ENCODE peak calls at places on chromosome 12, in ten cellular contexts. One of them, this sample, is unnamed.

GRCh38 chr12:11822071-11822818 is 172.8 kb downstream of the ETV6 start:
- DNase-seq in CD8-positive, alpha-beta memory T cell: peak
- DNase-seq in effector memory CD4-positive, alpha-beta T cell: peak
- DNase-seq in aorta: no peak
- DNase-seq in MM.1S: peak
- DNase-seq in GM23248: peak
- DNase-seq in colonic mucosa: no peak
- DNase-seq in upper lobe of right lung: no peak
- DNase-seq in HL-60: no peak
- DNase-seq in HCT116: no peak
- DNase-seq in this sample: no peak

GRCh38 chr12:101044512-101045074 is 165.4 kb downstream of the SLC5A8 start:
- DNase-seq in CD8-positive, alpha-beta memory T cell: no peak
- DNase-seq in effector memory CD4-positive, alpha-beta T cell: no peak
- DNase-seq in aorta: no peak
- DNase-seq in MM.1S: no peak
- DNase-seq in GM23248: peak
- DNase-seq in colonic mucosa: no peak
- DNase-seq in upper lobe of right lung: no peak
- DNase-seq in HL-60: no peak
- DNase-seq in HCT116: no peak
- DNase-seq in this sample: no peak

GRCh38 chr12:121144416-121144914 is 11.8 kb downstream of the P2RX7 start:
- DNase-seq in CD8-positive, alpha-beta memory T cell: no peak
- DNase-seq in effector memory CD4-positive, alpha-beta T cell: no peak
- DNase-seq in aorta: no peak
- DNase-seq in MM.1S: no peak
- DNase-seq in GM23248: peak
- DNase-seq in colonic mucosa: no peak
- DNase-seq in upper lobe of right lung: peak
- DNase-seq in HL-60: peak
- DNase-seq in HCT116: no peak
- DNase-seq in this sample: no peak

GRCh38 chr12:45231515-45232145 is 15.7 kb downstream of the ANO6 start:
- DNase-seq in CD8-positive, alpha-beta memory T cell: no peak
- DNase-seq in effector memory CD4-positive, alpha-beta T cell: no peak
- DNase-seq in aorta: no peak
- DNase-seq in MM.1S: no peak
- DNase-seq in GM23248: peak
- DNase-seq in colonic mucosa: no peak
- DNase-seq in upper lobe of right lung: no peak
- DNase-seq in HL-60: no peak
- DNase-seq in HCT116: no peak
- DNase-seq in this sample: no peak

GRCh38 chr12:20320552-20320951 is 47.8 kb upstream of the PDE3A start:
- DNase-seq in CD8-positive, alpha-beta memory T cell: no peak
- DNase-seq in effector memory CD4-positive, alpha-beta T cell: no peak
- DNase-seq in aorta: no peak
- DNase-seq in MM.1S: no peak
- DNase-seq in GM23248: no peak
- DNase-seq in colonic mucosa: no peak
- DNase-seq in upper lobe of right lung: no peak
- DNase-seq in HL-60: no peak
- DNase-seq in HCT116: no peak
- DNase-seq in this sample: no peak

GRCh38 chr12:93090768-93091172 is 161.7 kb upstream of the EEA1 start:
- DNase-seq in CD8-positive, alpha-beta memory T cell: no peak
- DNase-seq in effector memory CD4-positive, alpha-beta T cell: no peak
- DNase-seq in aorta: no peak
- DNase-seq in MM.1S: no peak
- DNase-seq in GM23248: peak
- DNase-seq in colonic mucosa: no peak
- DNase-seq in upper lobe of right lung: no peak
- DNase-seq in HL-60: no peak
- DNase-seq in HCT116: peak
- DNase-seq in this sample: no peak

GRCh38 chr12:6958609-6959375 is 7.6 kb downstream of the PTPN6 start:
- DNase-seq in CD8-positive, alpha-beta memory T cell: peak
- DNase-seq in effector memory CD4-positive, alpha-beta T cell: peak
- DNase-seq in aorta: no peak
- DNase-seq in MM.1S: peak
- DNase-seq in GM23248: no peak
- DNase-seq in colonic mucosa: no peak
- DNase-seq in upper lobe of right lung: peak
- DNase-seq in HL-60: peak
- DNase-seq in HCT116: no peak
- DNase-seq in this sample: peak

GRCh38 chr12:70540996-70541395 is 96.2 kb downstream of the PTPRB start:
- DNase-seq in CD8-positive, alpha-beta memory T cell: no peak
- DNase-seq in effector memory CD4-positive, alpha-beta T cell: no peak
- DNase-seq in aorta: no peak
- DNase-seq in MM.1S: no peak
- DNase-seq in GM23248: no peak
- DNase-seq in colonic mucosa: peak
- DNase-seq in upper lobe of right lung: no peak
- DNase-seq in HL-60: no peak
- DNase-seq in HCT116: no peak
- DNase-seq in this sample: no peak

GRCh38 chr12:77256924-77257323 is 191.6 kb upstream of the E2F7 start:
- DNase-seq in CD8-positive, alpha-beta memory T cell: no peak
- DNase-seq in effector memory CD4-positive, alpha-beta T cell: no peak
- DNase-seq in aorta: no peak
- DNase-seq in MM.1S: no peak
- DNase-seq in GM23248: peak
- DNase-seq in colonic mucosa: no peak
- DNase-seq in upper lobe of right lung: no peak
- DNase-seq in HL-60: no peak
- DNase-seq in HCT116: no peak
- DNase-seq in this sample: no peak

GRCh38 chr12:116718578-116719454 is 19.1 kb downstream of the SPRING1 start:
- DNase-seq in CD8-positive, alpha-beta memory T cell: no peak
- DNase-seq in effector memory CD4-positive, alpha-beta T cell: no peak
- DNase-seq in aorta: no peak
- DNase-seq in MM.1S: no peak
- DNase-seq in GM23248: peak
- DNase-seq in colonic mucosa: no peak
- DNase-seq in upper lobe of right lung: no peak
- DNase-seq in HL-60: no peak
- DNase-seq in HCT116: no peak
- DNase-seq in this sample: no peak

GRCh38 chr12:34402228-34402898 is 380.1 kb downstream of the ALG10 start:
- DNase-seq in CD8-positive, alpha-beta memory T cell: peak
- DNase-seq in effector memory CD4-positive, alpha-beta T cell: no peak
- DNase-seq in aorta: peak
- DNase-seq in MM.1S: no peak
- DNase-seq in GM23248: no peak
- DNase-seq in colonic mucosa: peak
- DNase-seq in upper lobe of right lung: peak
- DNase-seq in HL-60: no peak
- DNase-seq in HCT116: no peak
- DNase-seq in this sample: no peak

GRCh38 chr12:15662303-15662980 is 126.7 kb downstream of the EPS8 start:
- DNase-seq in CD8-positive, alpha-beta memory T cell: no peak
- DNase-seq in effector memory CD4-positive, alpha-beta T cell: no peak
- DNase-seq in aorta: no peak
- DNase-seq in MM.1S: no peak
- DNase-seq in GM23248: peak
- DNase-seq in colonic mucosa: no peak
- DNase-seq in upper lobe of right lung: no peak
- DNase-seq in HL-60: no peak
- DNase-seq in HCT116: peak
- DNase-seq in this sample: no peak

GRCh38 chr12:110312581-110313360 is 31.7 kb downstream of the ATP2A2 start:
- DNase-seq in CD8-positive, alpha-beta memory T cell: no peak
- DNase-seq in effector memory CD4-positive, alpha-beta T cell: no peak
- DNase-seq in aorta: no peak
- DNase-seq in MM.1S: no peak
- DNase-seq in GM23248: peak
- DNase-seq in colonic mucosa: no peak
- DNase-seq in upper lobe of right lung: no peak
- DNase-seq in HL-60: peak
- DNase-seq in HCT116: no peak
- DNase-seq in this sample: no peak

GRCh38 chr12:76470028-76470939 is 89.3 kb downstream of the OSBPL8 start:
- DNase-seq in CD8-positive, alpha-beta memory T cell: no peak
- DNase-seq in effector memory CD4-positive, alpha-beta T cell: no peak
- DNase-seq in aorta: no peak
- DNase-seq in MM.1S: peak
- DNase-seq in GM23248: peak
- DNase-seq in colonic mucosa: no peak
- DNase-seq in upper lobe of right lung: no peak
- DNase-seq in HL-60: peak
- DNase-seq in HCT116: no peak
- DNase-seq in this sample: no peak

GRCh38 chr12:54215990-54216579 is 27.3 kb upstream of the SMUG1 start:
- DNase-seq in CD8-positive, alpha-beta memory T cell: peak
- DNase-seq in effector memory CD4-positive, alpha-beta T cell: peak
- DNase-seq in aorta: peak
- DNase-seq in MM.1S: no peak
- DNase-seq in GM23248: no peak
- DNase-seq in colonic mucosa: no peak
- DNase-seq in upper lobe of right lung: peak
- DNase-seq in HL-60: no peak
- DNase-seq in HCT116: no peak
- DNase-seq in this sample: peak

DNA sequence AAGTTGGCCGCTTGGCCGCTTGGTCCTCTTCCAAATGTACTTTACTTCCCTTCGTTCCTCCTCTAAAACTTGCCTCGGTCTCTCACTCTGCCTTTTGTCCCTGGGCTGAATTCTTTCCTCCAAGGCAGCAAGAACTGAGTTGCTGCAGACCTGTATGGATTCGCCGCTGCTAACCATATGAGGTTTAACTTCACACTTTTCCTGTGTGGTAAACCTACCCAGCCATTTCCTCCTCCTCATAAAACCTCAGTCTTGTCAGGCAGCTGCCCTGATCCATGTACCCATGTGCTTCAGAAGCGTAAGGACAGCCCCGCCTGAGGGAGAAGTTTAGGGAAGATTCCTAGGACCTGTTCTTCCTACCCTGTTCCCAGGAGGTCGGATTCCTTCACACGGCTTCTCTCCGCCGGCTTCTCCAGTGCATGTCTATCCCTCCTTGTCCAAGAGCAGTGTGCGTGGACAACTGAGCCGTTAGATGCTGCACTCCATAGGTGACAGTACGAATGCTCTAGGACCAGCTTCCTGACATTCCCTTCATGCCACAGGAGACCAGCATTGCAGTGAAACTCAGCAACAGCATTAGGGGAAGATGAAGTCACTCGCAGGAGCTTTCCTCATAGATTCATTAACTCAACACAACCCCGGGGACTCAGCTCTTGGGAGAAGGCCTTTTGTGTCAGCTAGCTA is 188.1 kb downstream of the MON2 start:
- DNase-seq in CD8-positive, alpha-beta memory T cell: no peak
- DNase-seq in effector memory CD4-positive, alpha-beta T cell: no peak
- DNase-seq in aorta: no peak
- DNase-seq in MM.1S: no peak
- DNase-seq in GM23248: no peak
- DNase-seq in colonic mucosa: no peak
- DNase-seq in upper lobe of right lung: no peak
- DNase-seq in HL-60: no peak
- DNase-seq in HCT116: no peak
- DNase-seq in this sample: peak
- H3K4me3 ChIP-seq in CD8-positive, alpha-beta memory T cell: no peak
- H3K4me3 ChIP-seq in effector memory CD4-positive, alpha-beta T cell: no peak
- H3K4me3 ChIP-seq in aorta: no peak
- H3K4me3 ChIP-seq in MM.1S: no peak
- H3K4me3 ChIP-seq in GM23248: no peak
- H3K4me3 ChIP-seq in colonic mucosa: no peak
- H3K4me3 ChIP-seq in upper lobe of right lung: no peak
- H3K4me3 ChIP-seq in HL-60: no peak
- H3K4me3 ChIP-seq in HCT116: no peak
- H3K4me3 ChIP-seq in this sample: no peak

GRCh38 chr12:53201639-53202038 is 5.4 kb downstream of the ITGB7 start:
- DNase-seq in CD8-positive, alpha-beta memory T cell: no peak
- DNase-seq in effector memory CD4-positive, alpha-beta T cell: no peak
- DNase-seq in aorta: no peak
- DNase-seq in MM.1S: peak
- DNase-seq in GM23248: no peak
- DNase-seq in colonic mucosa: no peak
- DNase-seq in upper lobe of right lung: peak
- DNase-seq in HL-60: no peak
- DNase-seq in HCT116: no peak
- DNase-seq in this sample: no peak
- H3K4me3 ChIP-seq in CD8-positive, alpha-beta memory T cell: no peak
- H3K4me3 ChIP-seq in effector memory CD4-positive, alpha-beta T cell: no peak
- H3K4me3 ChIP-seq in aorta: no peak
- H3K4me3 ChIP-seq in MM.1S: peak
- H3K4me3 ChIP-seq in GM23248: no peak
- H3K4me3 ChIP-seq in colonic mucosa: no peak
- H3K4me3 ChIP-seq in upper lobe of right lung: no peak
- H3K4me3 ChIP-seq in HL-60: no peak
- H3K4me3 ChIP-seq in HCT116: no peak
- H3K4me3 ChIP-seq in this sample: no peak

DNA sequence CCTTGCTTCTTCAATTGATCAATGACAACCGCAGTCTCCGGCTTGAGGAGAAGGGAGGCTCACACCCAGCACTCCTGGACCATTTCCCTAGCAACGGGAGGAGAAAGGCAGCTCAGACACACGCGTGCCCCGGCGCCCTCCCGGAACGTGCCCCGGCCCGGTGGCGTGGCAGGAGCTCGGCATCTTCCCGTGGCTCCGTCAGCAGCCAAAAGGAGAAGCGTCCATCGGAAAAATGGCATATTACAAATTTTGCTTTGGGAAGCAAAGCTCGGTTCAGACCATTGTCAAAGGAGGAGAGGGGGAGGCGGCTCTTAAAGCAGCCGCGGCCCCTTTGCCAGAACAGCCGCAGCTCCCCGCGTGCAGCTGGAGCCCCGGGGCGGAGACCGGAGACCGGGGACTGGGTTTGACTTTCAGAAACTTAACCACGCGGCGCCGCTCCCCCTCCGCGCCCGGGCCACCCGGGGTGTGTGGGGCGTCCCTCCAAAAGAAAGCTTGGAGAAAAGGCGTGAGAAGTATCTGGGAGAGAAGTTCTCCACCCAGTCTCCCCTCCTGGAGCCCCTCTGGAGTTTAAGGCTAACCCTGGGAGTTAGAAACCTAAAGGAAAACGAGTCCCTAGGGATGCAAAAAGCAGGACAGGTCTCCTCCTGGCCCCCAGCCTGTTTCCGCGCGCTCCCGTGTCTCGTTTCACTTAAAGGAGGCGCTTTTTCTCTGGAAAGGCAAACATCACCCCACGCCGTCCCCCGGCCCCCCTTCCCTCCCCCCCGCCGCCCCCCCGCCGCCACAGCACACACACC is 532 bp downstream of the PPFIA2 start:
- DNase-seq in CD8-positive, alpha-beta memory T cell: no peak
- DNase-seq in effector memory CD4-positive, alpha-beta T cell: no peak
- DNase-seq in aorta: peak
- DNase-seq in MM.1S: peak
- DNase-seq in GM23248: peak
- DNase-seq in colonic mucosa: no peak
- DNase-seq in upper lobe of right lung: peak
- DNase-seq in HL-60: no peak
- DNase-seq in HCT116: no peak
- DNase-seq in this sample: no peak
- H3K4me3 ChIP-seq in CD8-positive, alpha-beta memory T cell: no peak
- H3K4me3 ChIP-seq in effector memory CD4-positive, alpha-beta T cell: peak
- H3K4me3 ChIP-seq in aorta: peak
- H3K4me3 ChIP-seq in MM.1S: peak
- H3K4me3 ChIP-seq in GM23248: peak
- H3K4me3 ChIP-seq in colonic mucosa: peak
- H3K4me3 ChIP-seq in upper lobe of right lung: peak
- H3K4me3 ChIP-seq in HL-60: peak
- H3K4me3 ChIP-seq in HCT116: peak
- H3K4me3 ChIP-seq in this sample: no peak

GRCh38 chr12:10557329-10557728 is 51.6 kb downstream of the EIF2S3B start:
- DNase-seq in CD8-positive, alpha-beta memory T cell: no peak
- DNase-seq in effector memory CD4-positive, alpha-beta T cell: no peak
- DNase-seq in aorta: no peak
- DNase-seq in MM.1S: no peak
- DNase-seq in GM23248: no peak
- DNase-seq in colonic mucosa: no peak
- DNase-seq in upper lobe of right lung: no peak
- DNase-seq in HL-60: no peak
- DNase-seq in HCT116: no peak
- DNase-seq in this sample: no peak
- H3K4me3 ChIP-seq in CD8-positive, alpha-beta memory T cell: peak
- H3K4me3 ChIP-seq in effector memory CD4-positive, alpha-beta T cell: no peak
- H3K4me3 ChIP-seq in aorta: no peak
- H3K4me3 ChIP-seq in MM.1S: no peak
- H3K4me3 ChIP-seq in GM23248: no peak
- H3K4me3 ChIP-seq in colonic mucosa: no peak
- H3K4me3 ChIP-seq in upper lobe of right lung: no peak
- H3K4me3 ChIP-seq in HL-60: no peak
- H3K4me3 ChIP-seq in HCT116: no peak
- H3K4me3 ChIP-seq in this sample: no peak

This sample was measured in Jurkat, Clone E6-1.